ENCODE peak calls at places on chromosomes 2 and 18, in five cellular contexts. Z is activated CD4-positive, CD25-positive, alpha-beta regulatory T cell treated with anti-CD3 and anti-CD28 coated beads, Interleukin-2, amount 50 U/mL, for 72 hours; I is T1000; G is cardiac muscle cell; W is amygdala. B is an unnamed sample.

GRCh38 chr2:159797468-159798375 is at the start of gene CD302:
- DNase-seq in G (peak; percentile 46), I (peak; percentile 29), Z (peak; percentile 37), W (no peak), B (no peak)

GRCh38 chr2:51165534-51166260 is 133.8 kb upstream of the NRXN1 start:
- DNase-seq in G (no peak), Z (no peak), W (no peak), I (no peak), B (no peak)

GRCh38 chr2:230218411-230218810 is 1.4 kb downstream of the SP110 start:
- DNase-seq in G (no peak), Z (no peak), W (no peak), I (no peak), B (no peak)

GRCh38 chr18:61541673-61542072 is 208.4 kb downstream of the CDH20 start:
- DNase-seq in Z (no peak), G (no peak), I (no peak), W (no peak), B (peak; percentile 71)

GRCh38 chr18:51520676-51521180 is 323.2 kb upstream of the MEX3C start:
- DNase-seq in W (no peak), Z (no peak), I (no peak), G (no peak), B (no peak)

GRCh38 chr2:227033471-227034148 is 130.4 kb downstream of the COL4A4 start:
- DNase-seq in W (no peak), I (no peak), G (peak; percentile 86), Z (peak; percentile 32), B (no peak)

GRCh38 chr2:232592687-232593407 is 40.6 kb upstream of the EFHD1 start:
- DNase-seq in I (peak; percentile 44), W (no peak), Z (no peak), G (no peak), B (peak; percentile 21)

GRCh38 chr2:9781252-9781651 is 62.0 kb upstream of the TAF1B start:
- DNase-seq in I (no peak), W (no peak), Z (no peak), G (no peak), B (peak; percentile 92)

GRCh38 chr2:140473851-140474250 is 1657.0 kb downstream of the LRP1B start:
- DNase-seq in W (no peak), G (no peak), Z (no peak), I (no peak), B (no peak)

GRCh38 chr2:60505240-60505639 is 48.2 kb downstream of the BCL11A start:
- DNase-seq in W (no peak), I (no peak), Z (no peak), G (peak; percentile 17), B (no peak)

GRCh38 chr2:234240917-234241316 is 190.4 kb downstream of the SPP2 start:
- DNase-seq in G (no peak), W (no peak), Z (no peak), I (no peak), B (peak; percentile 86)

GRCh38 chr2:240491483-240491882 is 56.0 kb downstream of the GPC1 start:
- DNase-seq in Z (no peak), I (no peak), W (no peak), G (no peak), B (no peak)

GRCh38 chr18:37170984-37171383 is 342.1 kb downstream of the KIAA1328 start:
- DNase-seq in I (no peak), W (no peak), G (no peak), Z (no peak), B (no peak)

GRCh38 chr2:232888099-232888836 is 18.2 kb downstream of the SNORC start:
- DNase-seq in Z (no peak), G (no peak), W (no peak), I (no peak), B (no peak)

GRCh38 chr18:867257-867656 is 37.4 kb upstream of the ADCYAP1 start:
- DNase-seq in Z (no peak), G (no peak), I (no peak), W (no peak), B (no peak)

GRCh38 chr18:31740180-31740579 is 20.5 kb downstream of the SLC25A52 start:
- DNase-seq in W (no peak), G (no peak), I (no peak), Z (no peak), B (no peak)

GRCh38 chr2:70959271-70959761 is 19.1 kb upstream of the ANKRD53 start:
- DNase-seq in Z (no peak), I (no peak), G (no peak), W (no peak), B (no peak)

GRCh38 chr2:105803773-105804172 is 59.1 kb downstream of the NCK2 start:
- DNase-seq in W (no peak), G (no peak), I (no peak), Z (no peak), B (no peak)

GRCh38 chr2:151523825-151524224 is 114.1 kb downstream of the RIF1 start:
- DNase-seq in Z (no peak), W (no peak), G (no peak), I (no peak), B (no peak)

GRCh38 chr2:26792720-26793119 is 6.9 kb downstream of the CENPA start:
- DNase-seq in W (no peak), G (no peak), I (no peak), Z (no peak), B (no peak)

GRCh38 chr2:181374741-181375675 is 82.2 kb upstream of the ITGA4 start:
- DNase-seq in W (no peak), I (no peak), Z (no peak), G (no peak), B (no peak)

GRCh38 chr2:231966886-231967285 is 5.4 kb downstream of the DIS3L2 start:
- DNase-seq in I (no peak), Z (no peak), G (no peak), W (no peak), B (no peak)

GRCh38 chr18:62778976-62779869 is 63.9 kb downstream of the PHLPP1 start:
- DNase-seq in G (peak; percentile 37), Z (no peak), I (no peak), W (no peak), B (no peak)

GRCh38 chr2:111898703-111899514 is 502 bp downstream of the MERTK start:
- DNase-seq in Z (peak; percentile 38), W (no peak), I (no peak), G (peak; percentile 69), B (no peak)

GRCh38 chr2:43387092-43388062 is 161.0 kb upstream of the ZFP36L2 start:
- DNase-seq in I (no peak), W (no peak), Z (no peak), G (no peak), B (no peak)

GRCh38 chr2:108978709-108979111 is 10.3 kb downstream of the EDAR start:
- DNase-seq in Z (no peak), I (no peak), W (no peak), G (no peak), B (no peak)

GRCh38 chr2:23940976-23941605 is 828 bp downstream of the UBXN2A start:
- DNase-seq in G (no peak), Z (no peak), I (no peak), W (no peak), B (no peak)

GRCh38 chr18:79645291-79645983 is 34.2 kb upstream of the CTDP1 start:
- DNase-seq in W (no peak), Z (no peak), G (no peak), I (no peak), B (no peak)

GRCh38 chr2:236806133-236806532 is 236.5 kb downstream of the ACKR3 start:
- DNase-seq in I (no peak), Z (no peak), W (no peak), G (no peak), B (no peak)

B was measured in keratinocyte.